ENCODE peak calls at places on chromosomes 4 and X, in ten cellular contexts. X is IMR-90, M is tibial artery, S is HFF-Myc, Y is MM.1S, U is GM23338, J is hepatocyte, Q is fibroblast of the aortic adventitia, B is brain microvascular endothelial cell, E is esophagus squamous epithelium. N is an unnamed sample.

GRCh38 chr4:111556141-111556781 is 589.0 kb upstream of the FAM241A start:
- DNase-seq in S (peak), E (no peak), M (no peak), B (no peak), U (no peak), Y (no peak), X (peak), J (no peak), Q (no peak), N (peak)

GRCh38 chr4:69489856-69490255 is 5.8 kb downstream of the UGT2B4 start:
- DNase-seq in S (no peak), J (no peak), Y (no peak), X (no peak), U (no peak), E (no peak), B (no peak), Q (peak), M (no peak), N (no peak)

GRCh38 chr4:171594293-171594692 is 218.9 kb upstream of the GALNTL6 start:
- DNase-seq in B (no peak), U (peak), Q (no peak), S (no peak), Y (no peak), M (no peak), X (no peak), E (no peak), J (no peak), N (no peak)

GRCh38 chr4:69848028-69848427 is 11.9 kb downstream of the SULT1E1 start:
- DNase-seq in S (no peak), E (no peak), B (no peak), Y (no peak), X (no peak), U (no peak), J (no peak), M (no peak), Q (no peak), N (no peak)

GRCh38 chr4:2256156-2256731 is 5.7 kb downstream of the MXD4 start:
- DNase-seq in Q (no peak), J (no peak), E (no peak), S (no peak), U (no peak), B (no peak), M (peak), X (no peak), Y (no peak), N (no peak)

GRCh38 chrX:148612431-148612830 is 112.0 kb downstream of the AFF2 start:
- DNase-seq in M (no peak), E (no peak), J (no peak), Y (no peak), X (no peak), Q (no peak), U (no peak), B (no peak), S (no peak), N (no peak)

GRCh38 chr4:143097751-143098150 is 87.0 kb upstream of the USP38 start:
- DNase-seq in Q (no peak), J (no peak), Y (no peak), M (no peak), X (no peak), E (no peak), B (no peak), S (no peak), U (no peak), N (no peak)

GRCh38 chrX:19030805-19031204 is 46.9 kb upstream of the PHKA2 start:
- DNase-seq in E (no peak), X (no peak), U (no peak), Y (no peak), S (no peak), J (no peak), B (peak), M (no peak), Q (no peak), N (peak)

GRCh38 chr4:159105761-159106243 is 2.9 kb downstream of the RAPGEF2 start:
- DNase-seq in J (no peak), Q (peak), Y (no peak), E (no peak), S (no peak), U (peak), X (peak), M (peak), B (peak), N (peak)

GRCh38 chrX:110665636-110666035 is 130.0 kb downstream of the CHRDL1 start:
- DNase-seq in B (peak), U (peak), S (peak), J (peak), M (peak), Y (peak), Q (peak), E (no peak), X (peak), N (peak)

GRCh38 chrX:16885628-16886027 is 15.5 kb upstream of the RBBP7 start:
- DNase-seq in B (no peak), J (no peak), X (no peak), Q (no peak), E (no peak), S (no peak), U (no peak), M (no peak), Y (peak), N (no peak)

GRCh38 chrX:16882702-16883486 is 12.7 kb upstream of the RBBP7 start:
- DNase-seq in B (peak), S (peak), E (peak), X (peak), M (peak), Q (peak), J (peak), Y (peak), U (peak), N (peak)

GRCh38 chrX:16876696-16877095 is 6.5 kb upstream of the RBBP7 start:
- DNase-seq in U (no peak), S (no peak), X (no peak), J (no peak), Y (no peak), B (no peak), M (no peak), E (no peak), Q (no peak), N (no peak)

GRCh38 chrX:16883487-16883804 is 13.3 kb upstream of the RBBP7 start:
- DNase-seq in M (no peak), U (no peak), B (no peak), S (no peak), E (no peak), J (no peak), Q (no peak), X (no peak), Y (no peak), N (no peak)

DNA sequence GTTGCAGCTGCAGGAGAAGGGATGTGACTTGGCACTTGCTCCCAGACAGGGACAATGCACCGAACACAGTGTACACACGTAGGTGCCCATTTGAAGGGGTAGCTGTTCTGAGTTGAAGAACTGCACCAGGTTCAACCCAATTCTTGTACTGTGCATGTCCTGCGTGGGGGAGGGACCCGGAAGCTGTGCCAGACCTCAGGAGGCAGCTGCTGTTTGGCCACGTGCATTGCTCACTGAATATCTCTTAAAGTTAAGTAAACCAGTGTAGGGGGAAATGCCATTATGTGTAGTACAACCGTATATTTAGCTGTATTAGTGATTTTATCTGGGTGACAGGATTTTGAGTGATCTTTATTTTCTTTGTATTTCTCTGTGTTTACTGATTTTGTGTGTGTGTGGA is 12.0 kb upstream of the RBBP7 start:
- DNase-seq in B (no peak), X (peak), E (no peak), Q (peak), M (peak), S (no peak), Y (peak), J (peak), U (no peak), N (peak)
- H3K4me3 ChIP-seq in B (peak), X (no peak), E (peak), Q (no peak), M (peak), S (peak), Y (peak), J (peak), U (peak), N (peak)

GRCh38 chr4:3418029-3418762 is 23.6 kb upstream of the HGFAC start:
- DNase-seq in Y (no peak), J (no peak), Q (no peak), X (no peak), U (peak), E (no peak), S (no peak), B (no peak), M (no peak), N (no peak)
- TF ChIP-seq CTCF in Y (peak), J (no peak), Q (no peak), X (no peak), U (peak), E (peak), S (peak), B (peak), M (no peak), N (no peak)

DNA sequence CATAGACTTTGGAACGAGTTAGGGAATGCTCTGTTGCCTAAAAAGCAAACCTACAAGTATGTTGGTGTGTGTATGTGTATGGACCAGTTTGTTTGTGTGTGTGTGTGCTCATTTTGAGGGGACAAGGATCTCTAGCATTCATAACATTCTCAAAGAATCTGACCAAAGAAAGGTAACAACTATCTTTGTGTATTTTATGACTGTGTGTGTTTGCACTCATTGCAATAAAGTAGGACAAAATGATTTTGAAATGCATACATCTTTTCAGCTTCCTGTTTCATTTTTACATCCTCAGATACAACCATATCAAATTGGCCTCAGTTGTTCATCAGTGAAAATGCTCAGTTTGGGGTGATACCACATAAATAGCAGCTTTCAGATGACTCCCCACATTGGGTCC is 8.3 kb upstream of the XK start:
- DNase-seq in J (no peak), X (no peak), U (no peak), Y (no peak), M (no peak), Q (no peak), S (no peak), B (no peak), E (no peak), N (no peak)
- H3K4me3 ChIP-seq in J (no peak), X (no peak), U (no peak), Y (peak), M (no peak), Q (no peak), S (no peak), B (no peak), E (no peak), N (no peak)

GRCh38 chr4:16508968-16509367 is 282.7 kb upstream of the TAPT1 start:
- DNase-seq in S (no peak), J (no peak), X (no peak), Y (no peak), Q (no peak), U (peak), B (peak), M (no peak), E (no peak), N (no peak)
- TF ChIP-seq CTCF in S (peak), J (no peak), X (peak), Y (peak), Q (peak), U (peak), B (peak), M (no peak), E (peak), N (peak)

GRCh38 chr4:11650801-11651596 is 222.3 kb upstream of the HS3ST1 start:
- DNase-seq in Q (peak), J (peak), Y (no peak), M (no peak), E (no peak), S (no peak), X (peak), U (no peak), B (no peak), N (peak)
- H3K4me3 ChIP-seq in Q (no peak), J (no peak), Y (no peak), M (no peak), E (no peak), S (no peak), X (no peak), U (no peak), B (no peak), N (peak)

GRCh38 chrX:129346574-129346973 is 176.7 kb downstream of the SMARCA1 start:
- DNase-seq in J (no peak), S (no peak), Q (no peak), E (no peak), M (no peak), B (no peak), Y (no peak), X (no peak), U (no peak), N (no peak)

DNA sequence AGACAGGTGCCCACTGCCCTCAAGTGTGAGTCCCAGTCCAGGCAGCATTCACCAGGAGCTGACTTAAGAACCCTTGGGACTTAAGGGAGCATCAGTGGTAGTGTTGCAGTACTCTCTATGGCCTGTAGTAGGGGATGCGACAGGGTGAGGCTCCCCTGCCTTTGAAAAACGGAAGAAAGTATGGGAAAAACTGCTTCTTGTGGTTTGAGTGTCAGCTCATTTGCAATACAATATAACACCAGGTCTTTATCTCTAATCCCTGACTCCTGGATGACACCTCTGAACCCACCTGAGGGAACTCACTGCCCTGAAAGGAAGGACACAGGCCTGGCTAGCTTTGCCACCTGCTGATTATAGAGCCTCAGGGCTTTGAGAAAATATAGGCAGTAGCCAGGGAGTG is 176.0 kb downstream of the SMARCA1 start:
- DNase-seq in Y (no peak), B (no peak), M (no peak), X (no peak), J (no peak), E (no peak), U (peak), Q (no peak), S (no peak), N (no peak)
- TF ChIP-seq CTCF in Y (peak), B (peak), M (no peak), X (no peak), J (no peak), E (no peak), U (peak), Q (no peak), S (no peak), N (no peak)

DNA sequence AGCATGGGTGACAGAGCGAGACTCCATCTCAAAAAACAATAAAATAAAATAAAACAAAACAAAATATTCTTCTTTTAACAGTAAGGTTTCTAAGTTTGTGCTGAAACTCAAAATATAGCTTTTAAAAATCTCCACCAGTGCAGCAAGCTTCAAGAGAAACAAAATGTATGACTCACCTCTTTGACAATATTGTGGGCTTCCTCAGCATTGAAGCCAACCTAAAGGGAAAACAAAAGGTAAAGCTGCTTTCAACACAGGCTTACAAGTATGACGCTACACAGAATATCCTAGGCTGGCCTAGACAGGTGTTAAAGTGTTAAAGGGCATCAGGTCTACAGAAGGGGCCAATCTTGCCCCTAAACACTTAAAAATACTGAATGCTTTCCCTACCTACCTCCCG is 1.2 kb downstream of the DYNLT3 start:
- DNase-seq in M (no peak), X (peak), S (no peak), B (no peak), Q (no peak), Y (no peak), J (no peak), E (no peak), U (no peak), N (peak)
- H3K4me3 ChIP-seq in M (peak), X (peak), S (no peak), B (peak), Q (peak), Y (peak), J (peak), E (no peak), U (no peak), N (no peak)